ENCODE peak calls at places on chromosomes 1 and 21, in five cellular contexts. R is HCT116, U is Panc1, M is HepG2, E is K562. B is an unnamed sample.

GRCh38 chr1:106268070-106268469 is 788.4 kb upstream of the PRMT6 start:
- ATAC-seq in R (no peak), U (no peak), M (no peak), E (no peak), B (no peak)

GRCh38 chr1:221994939-221995338 is 253.1 kb upstream of the DUSP10 start:
- ATAC-seq in R (no peak), U (no peak), M (no peak), E (no peak), B (peak; percentile 48)

GRCh38 chr1:167465751-167466150 is 52.6 kb downstream of the CD247 start:
- ATAC-seq in R (no peak), U (no peak), M (peak; percentile 40), E (no peak), B (no peak)

GRCh38 chr1:18740617-18741016 is 110.0 kb downstream of the PAX7 start:
- ATAC-seq in R (no peak), U (no peak), M (no peak), E (no peak), B (no peak)

GRCh38 chr21:42049578-42050430 is 21.3 kb upstream of the UMODL1 start:
- ATAC-seq in R (no peak), U (no peak), M (peak; percentile 46), E (no peak), B (no peak)

GRCh38 chr1:159177273-159177907 is 6.0 kb downstream of the CADM3 start:
- ATAC-seq in R (no peak), U (no peak), M (peak; percentile 67), E (peak; percentile 86), B (no peak)

GRCh38 chr1:179587336-179587735 is 4.3 kb upstream of the TDRD5 start:
- ATAC-seq in R (no peak), U (no peak), M (no peak), E (no peak), B (no peak)

GRCh38 chr1:229170274-229170673 is 100.6 kb upstream of the RAB4A start:
- ATAC-seq in R (no peak), U (no peak), M (no peak), E (no peak), B (no peak)

GRCh38 chr1:6917067-6917466 is 131.8 kb downstream of the CAMTA1 start:
- ATAC-seq in R (peak; percentile 50), U (no peak), M (no peak), E (peak; percentile 19), B (no peak)

GRCh38 chr1:23799570-23800395 is 771 bp downstream of the GALE start:
- ATAC-seq in R (peak; percentile 64), U (peak; percentile 56), M (peak; percentile 50), E (peak; percentile 59), B (peak; percentile 26)

GRCh38 chr1:227559926-227560325 is 3.4 kb upstream of the ZNF678 start:
- ATAC-seq in R (no peak), U (no peak), M (no peak), E (no peak), B (no peak)

GRCh38 chr21:31900121-31900895 is 27.5 kb downstream of the HUNK start:
- ATAC-seq in R (no peak), U (no peak), M (peak; percentile 99), E (no peak), B (no peak)

GRCh38 chr1:39959651-39960333 is 4.8 kb downstream of the MFSD2A start:
- ATAC-seq in R (no peak), U (no peak), M (no peak), E (no peak), B (no peak)

GRCh38 chr1:39954870-39955546 is at the start of gene MFSD2A:
- ATAC-seq in R (peak; percentile 95), U (peak; percentile 95), M (peak; percentile 91), E (peak; percentile 60), B (peak; percentile 99)

GRCh38 chr1:39958801-39959200 is 3.9 kb downstream of the MFSD2A start:
- ATAC-seq in R (no peak), U (no peak), M (no peak), E (no peak), B (no peak)

GRCh38 chr1:39955547-39956539 is 898 bp downstream of the MFSD2A start:
- ATAC-seq in R (peak; percentile 49), U (peak; percentile 58), M (no peak), E (no peak), B (no peak)

GRCh38 chr1:39957299-39958020 is 2.5 kb downstream of the MFSD2A start:
- ATAC-seq in R (no peak), U (no peak), M (no peak), E (no peak), B (no peak)
- TF ChIP-seq POLR2AphosphoS5 in R (no peak), U (no peak), M (no peak), E (no peak), B (no peak)

DNA sequence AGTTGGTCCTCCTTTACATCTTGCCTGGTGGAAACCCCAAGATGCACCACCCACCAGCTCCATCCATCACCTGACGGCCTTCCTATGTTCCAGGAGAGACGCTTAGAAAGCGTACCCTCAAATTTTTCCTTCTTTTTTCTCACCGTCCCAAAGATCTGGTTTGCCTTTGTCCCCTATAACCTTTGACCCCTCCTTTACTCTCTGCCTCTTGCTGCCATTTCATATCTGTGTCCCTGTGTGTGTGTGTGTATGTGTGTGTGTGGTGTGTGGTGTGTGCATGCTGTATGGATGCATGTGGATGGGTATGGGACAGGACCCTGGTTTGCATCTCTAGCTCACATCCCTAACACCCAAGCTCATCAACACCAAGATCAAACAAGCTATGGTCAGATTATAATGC is 22.2 kb upstream of the IPO9 start:
- ATAC-seq in R (no peak), U (no peak), M (no peak), E (no peak), B (no peak)
- TF ChIP-seq POLR2AphosphoS5 in R (no peak), U (no peak), M (no peak), E (no peak), B (no peak)

GRCh38 chr1:26706315-26706714 is 10.5 kb downstream of the ARID1A start:
- ATAC-seq in R (no peak), U (peak; percentile 42), M (peak; percentile 65), E (peak; percentile 10), B (no peak)
- TF ChIP-seq POLR2AphosphoS5 in R (no peak), U (no peak), M (no peak), E (no peak), B (peak; percentile 49)

GRCh38 chr1:57572016-57572415 is 148.2 kb upstream of the DAB1 start:
- ATAC-seq in R (no peak), U (no peak), M (no peak), E (no peak), B (no peak)
- TF ChIP-seq POLR2AphosphoS5 in R (no peak), U (no peak), M (no peak), E (no peak), B (no peak)

GRCh38 chr1:91736146-91736998 is 149.6 kb downstream of the TGFBR3 start:
- ATAC-seq in R (peak; percentile 16), U (peak; percentile 8), M (peak; percentile 65), E (no peak), B (peak; percentile 44)

GRCh38 chr1:91732991-91733390 is 153.0 kb downstream of the TGFBR3 start:
- ATAC-seq in R (no peak), U (no peak), M (no peak), E (no peak), B (no peak)

GRCh38 chr1:91737650-91738049 is 148.3 kb downstream of the TGFBR3 start:
- ATAC-seq in R (no peak), U (no peak), M (no peak), E (no peak), B (no peak)

GRCh38 chr1:91735266-91735845 is 150.6 kb downstream of the TGFBR3 start:
- ATAC-seq in R (no peak), U (no peak), M (no peak), E (no peak), B (no peak)

GRCh38 chr1:91736999-91737615 is 148.8 kb downstream of the TGFBR3 start:
- ATAC-seq in R (peak; percentile 86), U (peak; percentile 95), M (peak; percentile 90), E (no peak), B (peak; percentile 88)
- TF ChIP-seq POLR2AphosphoS5 in R (no peak), U (peak; percentile 88), M (no peak), E (no peak), B (peak; percentile 80)

B was measured in gastroesophageal sphincter.